ENCODE peak calls at places on chromosomes 2 and 18, in six cellular contexts. E is lower lobe of right lung, I is amniotic epithelial cell, N is GM12891, Z is HT1080, R is dermis blood vessel endothelial cell. M is an unnamed sample.
A peak's percentile ranks its signal among the peaks of the same experiment; 100 is the strongest.

GRCh38 chr2:7037340-7038333 is 120.4 kb downstream of the RNF144A start:
- DNase-seq in R (peak; percentile 79), N (peak; percentile 52), Z (peak; percentile 38), E (peak; percentile 76), I (peak; percentile 71), M (peak; percentile 75)

GRCh38 chr2:11621465-11621864 is 48.5 kb downstream of the NTSR2 start:
- DNase-seq in E (no peak), Z (no peak), I (no peak), N (no peak), R (no peak), M (no peak)

GRCh38 chr2:145431181-145431951 is 911.4 kb upstream of the ZEB2 start:
- DNase-seq in I (no peak), E (no peak), Z (no peak), N (no peak), R (peak; percentile 3), M (no peak)

GRCh38 chr2:42386684-42387083 is 25.7 kb upstream of the COX7A2L start:
- DNase-seq in R (no peak), N (peak; percentile 17), Z (no peak), I (no peak), E (no peak), M (peak; percentile 44)

GRCh38 chr2:44934521-44934961 is 7.0 kb upstream of the SIX3 start:
- DNase-seq in N (no peak), I (no peak), E (no peak), Z (no peak), R (no peak), M (no peak)

GRCh38 chr2:240918258-240919091 is 12.3 kb downstream of the CROCC2 start:
- DNase-seq in Z (no peak), E (peak; percentile 46), R (no peak), N (no peak), I (no peak), M (no peak)

GRCh38 chr18:66682855-66683322 is 79.0 kb upstream of the CDH19 start:
- DNase-seq in N (no peak), R (peak; percentile 26), I (no peak), E (no peak), Z (no peak), M (no peak)

GRCh38 chr18:29681578-29681977 is 1361.0 kb downstream of the DSC3 start:
- DNase-seq in R (no peak), Z (no peak), E (no peak), N (no peak), I (no peak), M (no peak)

GRCh38 chr2:69469784-69470183 is 32.5 kb upstream of the NFU1 start:
- DNase-seq in N (no peak), E (no peak), Z (no peak), R (no peak), I (no peak), M (no peak)

GRCh38 chr2:199956062-199956380 is 639 bp downstream of the MAIP1 start:
- DNase-seq in I (no peak), Z (no peak), R (no peak), N (peak; percentile 12), E (no peak), M (no peak)

GRCh38 chr2:80365762-80366161 is 61.2 kb upstream of the LRRTM1 start:
- DNase-seq in N (no peak), R (no peak), Z (no peak), I (no peak), E (no peak), M (no peak)

GRCh38 chr18:58186258-58186948 is 142.4 kb downstream of the NEDD4L start:
- DNase-seq in E (peak; percentile 56), R (peak; percentile 64), N (no peak), I (peak; percentile 67), Z (peak; percentile 95), M (no peak)

GRCh38 chr18:9000736-9001135 is 101.8 kb upstream of the NDUFV2 start:
- DNase-seq in N (no peak), Z (no peak), E (no peak), R (no peak), I (peak; percentile 54), M (no peak)

GRCh38 chr2:33372940-33373553 is 103.4 kb upstream of the RASGRP3 start:
- DNase-seq in Z (peak; percentile 33), I (peak; percentile 52), E (no peak), R (peak; percentile 84), N (no peak), M (peak; percentile 69)

GRCh38 chr2:33272001-33272400 is 204.4 kb upstream of the RASGRP3 start:
- DNase-seq in R (no peak), E (no peak), Z (peak; percentile 26), N (peak; percentile 34), I (peak; percentile 22), M (peak; percentile 57)

GRCh38 chr2:63790913-63791312 is 50.8 kb upstream of the UGP2 start:
- DNase-seq in E (no peak), I (peak; percentile 85), Z (peak; percentile 81), R (no peak), N (no peak), M (no peak)

GRCh38 chr2:136121511-136121910 is 3.6 kb upstream of the CXCR4 start:
- DNase-seq in E (no peak), R (no peak), N (no peak), I (no peak), Z (no peak), M (no peak)

GRCh38 chr2:43041661-43042360 is 184.6 kb downstream of the ZFP36L2 start:
- DNase-seq in R (peak; percentile 93), E (no peak), Z (peak; percentile 99), I (peak; percentile 97), N (no peak), M (no peak)

GRCh38 chr18:59055345-59056032 is 84.2 kb upstream of the SEC11C start:
- DNase-seq in Z (no peak), R (peak; percentile 50), E (no peak), I (peak; percentile 50), N (no peak), M (no peak)

GRCh38 chr2:197008229-197008628 is 81.7 kb upstream of the PGAP1 start:
- DNase-seq in N (no peak), E (no peak), I (peak; percentile 62), R (no peak), Z (peak; percentile 53), M (no peak)

GRCh38 chr2:197889041-197889440 is 84.6 kb downstream of the PLCL1 start:
- DNase-seq in R (peak; percentile 47), N (peak; percentile 16), I (peak; percentile 33), E (no peak), Z (peak; percentile 59), M (peak; percentile 57)

GRCh38 chr2:165114345-165114943 is 89.4 kb downstream of the SCN3A start:
- DNase-seq in Z (peak; percentile 88), R (no peak), N (no peak), E (no peak), I (peak; percentile 85), M (no peak)

GRCh38 chr18:23307567-23308295 is 145.4 kb upstream of the RIOK3 start:
- DNase-seq in Z (peak; percentile 92), N (peak; percentile 35), R (peak; percentile 55), E (no peak), I (peak; percentile 13), M (peak; percentile 64)

GRCh38 chr2:69437751-69438154 is 518 bp upstream of the NFU1 start:
- DNase-seq in E (no peak), Z (no peak), R (peak; percentile 71), N (no peak), I (no peak), M (no peak)

GRCh38 chr2:97724946-97725688 is 11.7 kb downstream of the ZAP70 start:
- DNase-seq in Z (no peak), R (no peak), E (no peak), I (no peak), N (no peak), M (no peak)

GRCh38 chr18:74271656-74272055 is 20.1 kb downstream of the CYB5A start:
- DNase-seq in R (no peak), N (no peak), I (peak; percentile 35), E (no peak), Z (no peak), M (no peak)